ENCODE peak calls at places on chromosome 5, in six cellular contexts. A, X, H, C, U and I are unnamed samples.

GRCh38 chr5:73940026-73940425 is 314.0 kb downstream of the ARHGEF28 start:
- DNase-seq in A (no peak), X (peak; percentile 42), H (no peak), C (no peak), U (no peak), I (no peak)

GRCh38 chr5:40738502-40738901 is 17.3 kb downstream of the TTC33 start:
- DNase-seq in A (no peak), X (no peak), H (no peak), C (no peak), U (no peak), I (no peak)

GRCh38 chr5:137265457-137265856 is 233.7 kb downstream of the SPOCK1 start:
- DNase-seq in A (no peak), X (no peak), H (no peak), C (no peak), U (no peak), I (no peak)

GRCh38 chr5:92237896-92238295 is 854.8 kb upstream of the ARRDC3 start:
- DNase-seq in A (no peak), X (no peak), H (no peak), C (no peak), U (no peak), I (no peak)

GRCh38 chr5:72747826-72748225 is 68.6 kb upstream of the TNPO1 start:
- DNase-seq in A (no peak), X (no peak), H (no peak), C (no peak), U (no peak), I (no peak)

GRCh38 chr5:169335806-169336205 is 34.9 kb upstream of the SLIT3 start:
- DNase-seq in A (no peak), X (no peak), H (no peak), C (no peak), U (no peak), I (no peak)

GRCh38 chr5:32735512-32735911 is 24.4 kb downstream of the NPR3 start:
- DNase-seq in A (no peak), X (no peak), H (no peak), C (no peak), U (no peak), I (no peak)

GRCh38 chr5:91957671-91958070 is 574.6 kb upstream of the ARRDC3 start:
- DNase-seq in A (no peak), X (no peak), H (no peak), C (no peak), U (no peak), I (peak; percentile 91)

GRCh38 chr5:144150996-144151395 is 19.5 kb downstream of the YIPF5 start:
- DNase-seq in A (no peak), X (no peak), H (no peak), C (no peak), U (no peak), I (peak; percentile 16)